ENCODE peak calls at places on chromosomes 6 and 20, in ten cellular contexts. H is GM13977, P is HS-5, K is nucleus accumbens, M is NCI-H1105 treated with DMSO at 0.1 percent for 48 hours, T is MCF 10A, U is EL, B is germinal center, X is memory B cell, E is GM12865. J is an unnamed sample.

GRCh38 chr6:25925808-25926325 is 4.6 kb downstream of the SLC17A2 start:
- DNase-seq in H (no peak), P (no peak), K (no peak), M (no peak), T (no peak), U (no peak), B (no peak), X (no peak), E (no peak), J (no peak)

GRCh38 chr6:37607949-37608348 is 89.7 kb downstream of the MDGA1 start:
- DNase-seq in H (no peak), P (no peak), K (no peak), M (no peak), T (peak), U (peak), B (no peak), X (no peak), E (no peak), J (no peak)

GRCh38 chr20:48727226-48727625 is 100.6 kb downstream of the PREX1 start:
- DNase-seq in H (no peak), P (no peak), K (no peak), M (no peak), T (no peak), U (no peak), B (no peak), X (no peak), E (no peak), J (no peak)

GRCh38 chr6:129660346-129660676 is 49.7 kb downstream of the ARHGAP18 start:
- DNase-seq in H (no peak), P (no peak), K (no peak), M (no peak), T (no peak), U (no peak), B (no peak), X (no peak), E (no peak), J (no peak)

GRCh38 chr20:62818592-62819493 is 2.0 kb downstream of the COL9A3 start:
- DNase-seq in H (no peak), P (no peak), K (peak), M (no peak), T (peak), U (peak), B (no peak), X (no peak), E (no peak), J (no peak)

GRCh38 chr20:60039526-60039925 is 81.3 kb downstream of the CDH26 start:
- DNase-seq in H (no peak), P (no peak), K (no peak), M (no peak), T (no peak), U (no peak), B (no peak), X (no peak), E (no peak), J (no peak)

GRCh38 chr20:6705106-6705766 is 62.2 kb upstream of the BMP2 start:
- DNase-seq in H (no peak), P (no peak), K (no peak), M (no peak), T (no peak), U (peak), B (no peak), X (no peak), E (no peak), J (no peak)

GRCh38 chr20:37501940-37502339 is 19.1 kb upstream of the NNAT start:
- DNase-seq in H (no peak), P (no peak), K (no peak), M (no peak), T (no peak), U (no peak), B (no peak), X (no peak), E (no peak), J (no peak)

GRCh38 chr20:20076297-20077065 is 24.1 kb downstream of the CFAP61 start:
- DNase-seq in H (no peak), P (peak), K (peak), M (no peak), T (peak), U (peak), B (no peak), X (no peak), E (no peak), J (no peak)

GRCh38 chr6:30557683-30557981 is 537 bp downstream of the PRR3 start:
- DNase-seq in H (peak), P (no peak), K (no peak), M (no peak), T (no peak), U (no peak), B (peak), X (no peak), E (peak), J (peak)

GRCh38 chr20:31497838-31498540 is 16.3 kb upstream of the HM13 start:
- DNase-seq in H (no peak), P (no peak), K (no peak), M (peak), T (peak), U (peak), B (no peak), X (no peak), E (peak), J (no peak)